ENCODE peak calls at places on chromosomes 4 and X, in four cellular contexts. A is NCI-H446, Z is IMR-90, U is suprapubic skin. W is an unnamed sample.

GRCh38 chr4:140943887-140944515 is 187.8 kb upstream of the TBC1D9 start:
- DNase-seq in A (no peak), Z (peak; percentile 63), U (no peak), W (peak; percentile 80)

GRCh38 chr4:164931551-164932324 is 45.7 kb downstream of the TRIM61 start:
- DNase-seq in A (no peak), Z (no peak), U (no peak), W (no peak)

GRCh38 chrX:124332481-124333424 is at the start of gene TEX13D:
- DNase-seq in A (no peak), Z (no peak), U (no peak), W (no peak)

GRCh38 chr4:148060264-148061138 is 328.6 kb downstream of the ARHGAP10 start:
- DNase-seq in A (no peak), Z (no peak), U (no peak), W (no peak)

GRCh38 chrX:132853040-132853439 is 105.4 kb downstream of the HS6ST2 start:
- DNase-seq in A (no peak), Z (no peak), U (no peak), W (no peak)

GRCh38 chrX:68684291-68684918 is 36.9 kb downstream of the STARD8 start:
- DNase-seq in A (no peak), Z (no peak), U (no peak), W (no peak)

GRCh38 chr4:124526760-124527159 is 185.8 kb downstream of the ANKRD50 start:
- DNase-seq in A (no peak), Z (peak; percentile 2), U (no peak), W (no peak)

GRCh38 chr4:31349907-31350306 is 629.7 kb downstream of the PCDH7 start:
- DNase-seq in A (no peak), Z (no peak), U (no peak), W (no peak)

GRCh38 chrX:50648151-50648550 is 165.8 kb downstream of the SHROOM4 start:
- DNase-seq in A (no peak), Z (peak; percentile 3), U (no peak), W (no peak)

GRCh38 chrX:108167211-108167872 is 75.8 kb downstream of the ATG4A start:
- DNase-seq in A (no peak), Z (peak; percentile 29), U (no peak), W (peak; percentile 3)

GRCh38 chr4:71307729-71308128 is 31.1 kb upstream of the SLC4A4 start:
- DNase-seq in A (no peak), Z (no peak), U (no peak), W (no peak)

GRCh38 chr4:162959056-162959455 is 207.6 kb downstream of the NAF1 start:
- DNase-seq in A (no peak), Z (no peak), U (no peak), W (no peak)

GRCh38 chr4:142752331-142752830 is 93.7 kb downstream of the INPP4B start:
- DNase-seq in A (no peak), Z (no peak), U (no peak), W (no peak)

GRCh38 chr4:30172416-30172815 is 547.8 kb upstream of the PCDH7 start:
- DNase-seq in A (no peak), Z (peak; percentile 2), U (no peak), W (no peak)

GRCh38 chr4:7761720-7762119 is 177.9 kb downstream of the AFAP1 start:
- DNase-seq in A (no peak), Z (peak; percentile 34), U (peak; percentile 84), W (peak; percentile 22)

GRCh38 chr4:78057135-78057599 is at the start of gene FRAS1:
- DNase-seq in A (peak; percentile 53), Z (no peak), U (peak; percentile 63), W (no peak)

GRCh38 chr4:67886281-67886680 is 2.5 kb upstream of the TMPRSS11D start:
- DNase-seq in A (no peak), Z (peak; percentile 61), U (no peak), W (no peak)

GRCh38 chrX:32397562-32398216 is 813.7 kb downstream of the DMD start:
- DNase-seq in A (no peak), Z (no peak), U (no peak), W (no peak)

GRCh38 chr4:164252286-164252685 is 501.6 kb upstream of the SMIM31 start:
- DNase-seq in A (no peak), Z (no peak), U (no peak), W (no peak)

GRCh38 chr4:680091-680490 is 5.7 kb downstream of the MYL5 start:
- DNase-seq in A (no peak), Z (no peak), U (no peak), W (no peak)

GRCh38 chr4:163367651-163368050 is 24.0 kb downstream of the NPY5R start:
- DNase-seq in A (no peak), Z (no peak), U (no peak), W (no peak)

GRCh38 chr4:15469402-15470148 is at the start of gene CC2D2A:
- DNase-seq in A (no peak), Z (peak; percentile 69), U (no peak), W (no peak)

GRCh38 chr4:123922847-123923246 is 526.3 kb downstream of the SPRY1 start:
- DNase-seq in A (no peak), Z (peak; percentile 2), U (no peak), W (no peak)

GRCh38 chr4:73648478-73648877 is 28.2 kb upstream of the RASSF6 start:
- DNase-seq in A (no peak), Z (no peak), U (no peak), W (no peak)

GRCh38 chr4:15197005-15197404 is 194.7 kb downstream of the CPEB2 start:
- DNase-seq in A (no peak), Z (peak; percentile 28), U (no peak), W (no peak)

GRCh38 chr4:41069268-41069667 is 145.1 kb downstream of the APBB2 start:
- DNase-seq in A (no peak), Z (peak; percentile 49), U (no peak), W (peak; percentile 19)

GRCh38 chr4:106898621-106899230 is 137.4 kb downstream of the DKK2 start:
- DNase-seq in A (peak; percentile 40), Z (peak; percentile 53), U (no peak), W (peak; percentile 49)

GRCh38 chrX:66635360-66635759 is 3.5 kb downstream of the EDA2R start:
- DNase-seq in A (peak; percentile 10), Z (peak; percentile 86), U (no peak), W (peak; percentile 69)

GRCh38 chr4:152500798-152501434 is 35.0 kb downstream of the FBXW7 start:
- DNase-seq in A (peak; percentile 76), Z (peak; percentile 93), U (no peak), W (peak; percentile 95)

GRCh38 chrX:130694983-130695382 is 208.0 kb downstream of the ENOX2 start:
- DNase-seq in A (no peak), Z (no peak), U (no peak), W (no peak)

GRCh38 chr4:148823419-148823769 is 381.2 kb upstream of the NR3C2 start:
- DNase-seq in A (no peak), Z (no peak), U (no peak), W (no peak)

GRCh38 chr4:23728393-23728792 is 161.5 kb downstream of the PPARGC1A start:
- DNase-seq in A (no peak), Z (peak; percentile 89), U (no peak), W (peak; percentile 99)

GRCh38 chrX:101957174-101957573 is 25.3 kb upstream of the ZMAT1 start:
- DNase-seq in A (no peak), Z (no peak), U (no peak), W (no peak)

GRCh38 chr4:75741027-75741426 is 16.6 kb downstream of the USO1 start:
- DNase-seq in A (no peak), Z (peak; percentile 35), U (no peak), W (no peak)

W was measured in astrocyte of the cerebellum.